ENCODE peak calls at places on chromosomes 1 and 21, in eight cellular contexts. H, T, Z, M, C, F, V and W are unnamed samples.

GRCh38 chr1:47411441-47411840 is 4.6 kb upstream of the FOXE3 start:
- DNase-seq in H (no peak), T (no peak), Z (peak; percentile 61), M (no peak), C (no peak), F (no peak), V (peak; percentile 22), W (no peak)

GRCh38 chr1:205774277-205775014 is 836 bp downstream of the RAB29 start:
- DNase-seq in H (no peak), T (no peak), Z (no peak), M (no peak), C (no peak), F (no peak), V (peak; percentile 25), W (peak; percentile 19)

GRCh38 chr1:54245501-54245900 is 45.5 kb downstream of the MRPL37 start:
- DNase-seq in H (no peak), T (no peak), Z (no peak), M (no peak), C (no peak), F (no peak), V (no peak), W (no peak)

GRCh38 chr1:30191154-30191702 is 532.2 kb downstream of the MATN1 start:
- DNase-seq in H (peak; percentile 37), T (peak; percentile 47), Z (peak; percentile 20), M (no peak), C (no peak), F (no peak), V (peak; percentile 52), W (no peak)

GRCh38 chr1:205528887-205529825 is 24.7 kb downstream of the CDK18 start:
- DNase-seq in H (peak; percentile 19), T (peak; percentile 86), Z (peak; percentile 50), M (peak; percentile 84), C (peak; percentile 86), F (peak; percentile 89), V (peak; percentile 70), W (peak; percentile 90)

GRCh38 chr1:101000141-101000867 is 25.3 kb downstream of the DPH5 start:
- DNase-seq in H (no peak), T (no peak), Z (peak; percentile 31), M (no peak), C (no peak), F (no peak), V (no peak), W (no peak)

GRCh38 chr1:84298688-84299535 is 2.6 kb upstream of the SAMD13 start:
- DNase-seq in H (no peak), T (peak; percentile 42), Z (no peak), M (peak; percentile 47), C (peak; percentile 35), F (peak; percentile 31), V (peak; percentile 52), W (peak; percentile 56)

GRCh38 chr1:149977345-149977744 is 33.2 kb downstream of the OTUD7B start:
- DNase-seq in H (no peak), T (no peak), Z (no peak), M (no peak), C (no peak), F (no peak), V (no peak), W (no peak)

GRCh38 chr1:155267373-155267772 is 5.2 kb upstream of the SCAMP3 start:
- DNase-seq in H (no peak), T (no peak), Z (no peak), M (no peak), C (no peak), F (no peak), V (no peak), W (no peak)

GRCh38 chr1:150568567-150568966 is 10.8 kb downstream of the MCL1 start:
- DNase-seq in H (no peak), T (no peak), Z (no peak), M (no peak), C (no peak), F (no peak), V (no peak), W (no peak)

GRCh38 chr1:238252033-238252802 is 361.5 kb upstream of the ZP4 start:
- DNase-seq in H (no peak), T (peak; percentile 68), Z (peak; percentile 33), M (peak; percentile 82), C (peak; percentile 20), F (peak; percentile 68), V (peak; percentile 51), W (peak; percentile 78)

GRCh38 chr1:161216945-161217712 is 2.0 kb downstream of the FCER1G start:
- DNase-seq in H (no peak), T (no peak), Z (peak; percentile 86), M (no peak), C (no peak), F (no peak), V (peak; percentile 87), W (no peak)

GRCh38 chr21:21714396-21714795 is 716.2 kb downstream of the NCAM2 start:
- DNase-seq in H (no peak), T (no peak), Z (peak; percentile 82), M (no peak), C (no peak), F (no peak), V (no peak), W (no peak)

GRCh38 chr1:78640462-78640861 is 9.2 kb upstream of the IFI44 start:
- DNase-seq in H (no peak), T (no peak), Z (no peak), M (no peak), C (no peak), F (no peak), V (peak; percentile 7), W (no peak)

GRCh38 chr1:8412183-8412831 is 94.4 kb downstream of the SLC45A1 start:
- DNase-seq in H (no peak), T (peak; percentile 58), Z (peak; percentile 91), M (no peak), C (no peak), F (no peak), V (no peak), W (no peak)

GRCh38 chr21:45386728-45387371 is 18.1 kb upstream of the COL18A1 start:
- DNase-seq in H (no peak), T (peak; percentile 74), Z (peak; percentile 97), M (peak; percentile 24), C (peak; percentile 36), F (no peak), V (peak; percentile 48), W (peak; percentile 72)

GRCh38 chr1:197622371-197622770 is 152.9 kb downstream of the DENND1B start:
- DNase-seq in H (no peak), T (no peak), Z (no peak), M (no peak), C (no peak), F (no peak), V (no peak), W (no peak)

GRCh38 chr1:197621761-197622160 is 153.5 kb downstream of the DENND1B start:
- DNase-seq in H (no peak), T (no peak), Z (no peak), M (no peak), C (no peak), F (no peak), V (no peak), W (no peak)

GRCh38 chr1:197620660-197621273 is 154.5 kb downstream of the DENND1B start:
- DNase-seq in H (no peak), T (no peak), Z (no peak), M (no peak), C (no peak), F (no peak), V (no peak), W (no peak)

GRCh38 chr1:197618065-197618464 is 157.2 kb downstream of the DENND1B start:
- DNase-seq in H (no peak), T (no peak), Z (peak; percentile 34), M (no peak), C (no peak), F (no peak), V (no peak), W (no peak)

DNA sequence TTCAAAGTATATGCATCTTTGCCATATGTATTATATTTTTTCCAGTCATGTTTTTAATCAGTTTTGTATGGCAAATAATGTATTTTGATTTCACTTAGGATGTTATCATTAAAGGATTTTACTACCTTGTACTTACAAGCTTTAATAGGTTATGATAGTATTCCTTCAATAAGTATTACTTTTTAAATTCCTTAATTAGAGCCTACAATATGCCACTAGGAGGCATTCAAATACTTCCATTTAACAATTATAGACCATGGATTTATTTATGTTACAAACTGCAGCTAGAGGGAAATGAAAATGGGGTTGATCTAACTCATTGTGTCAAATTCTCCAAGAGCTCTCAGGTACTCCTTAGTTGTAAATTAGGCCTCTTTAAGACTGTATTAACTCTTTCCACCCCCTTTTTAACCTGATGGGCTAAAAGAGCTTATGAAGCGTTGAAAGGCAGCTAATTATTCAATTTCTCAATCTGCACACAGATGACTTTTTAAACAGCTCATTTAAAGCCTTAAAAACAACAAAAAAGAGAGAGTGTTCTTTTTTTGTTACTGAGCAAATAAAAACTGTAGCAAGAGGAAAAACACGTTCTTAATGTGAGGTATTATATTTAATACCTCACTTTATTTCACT is 156.2 kb downstream of the DENND1B start:
- DNase-seq in H (peak; percentile 6), T (no peak), Z (peak; percentile 48), M (no peak), C (no peak), F (no peak), V (peak; percentile 31), W (no peak)
- TF ChIP-seq POLR2A in H (no peak), T (no peak), Z (no peak), M (no peak), C (no peak), F (no peak), V (no peak), W (no peak)

GRCh38 chr1:31938184-31938975 is at the start of gene PTP4A2:
- DNase-seq in H (peak; percentile 96), T (peak; percentile 95), Z (peak; percentile 88), M (peak; percentile 95), C (peak; percentile 95), F (peak; percentile 95), V (peak; percentile 97), W (peak; percentile 96)
- TF ChIP-seq POLR2A in H (peak; percentile 83), T (peak; percentile 95), Z (peak; percentile 78), M (peak; percentile 46), C (peak; percentile 85), F (no peak), V (peak; percentile 89), W (peak; percentile 37)

GRCh38 chr1:57963545-57963944 is 539.7 kb upstream of the DAB1 start:
- DNase-seq in H (no peak), T (no peak), Z (no peak), M (no peak), C (no peak), F (no peak), V (peak; percentile 27), W (no peak)

GRCh38 chr1:57966751-57967406 is 543.0 kb upstream of the DAB1 start:
- DNase-seq in H (no peak), T (no peak), Z (no peak), M (no peak), C (no peak), F (no peak), V (peak; percentile 8), W (no peak)

DNA sequence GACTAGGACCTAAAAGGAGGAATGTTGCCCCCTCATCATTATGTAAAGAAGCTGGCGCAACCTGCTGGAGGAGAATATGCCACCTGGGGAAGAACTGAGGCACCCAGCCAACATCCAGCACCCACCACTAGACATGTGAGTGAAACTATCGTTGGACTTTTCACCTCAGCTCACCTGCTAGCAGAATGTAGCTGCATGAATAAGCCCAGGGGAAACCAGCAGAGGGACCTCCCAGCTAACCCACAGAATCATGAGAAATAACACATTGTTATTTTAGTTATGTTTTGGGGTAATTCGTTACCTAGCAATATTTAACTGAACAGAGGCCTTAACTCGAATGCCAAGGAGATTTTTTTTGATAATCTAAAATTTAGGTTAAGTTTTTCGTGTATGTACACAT is 542.5 kb upstream of the DAB1 start:
- DNase-seq in H (no peak), T (no peak), Z (no peak), M (no peak), C (no peak), F (no peak), V (no peak), W (no peak)
- TF ChIP-seq POLR2A in H (no peak), T (no peak), Z (no peak), M (no peak), C (no peak), F (no peak), V (no peak), W (no peak)

GRCh38 chr1:52162947-52163346 is 21.1 kb downstream of the ZFYVE9 start:
- DNase-seq in H (no peak), T (no peak), Z (no peak), M (no peak), C (no peak), F (no peak), V (no peak), W (no peak)
- TF ChIP-seq POLR2A in H (no peak), T (no peak), Z (no peak), M (no peak), C (no peak), F (no peak), V (no peak), W (no peak)